ENCODE peak calls at places on chromosome 14, in five cellular contexts. One of them, this sample, is unnamed.

GRCh38 chr14:61296707-61297502 is 15.8 kb upstream of the TMEM30B start:
- DNase-seq in stimulated activated CD8-positive, alpha-beta memory T cell treated with anti-CD3 and anti-CD28 coated beads, Interleukin-7, amount 100 ng/mL, for 1 hour: no peak
- DNase-seq in glutamatergic neuron: no peak
- DNase-seq in NCI-H2081: peak
- DNase-seq in lower lobe of right lung: no peak
- DNase-seq in this sample: no peak

GRCh38 chr14:101068958-101069549 is 165.5 kb upstream of the RTL1 start:
- DNase-seq in lower lobe of right lung: peak
- DNase-seq in glutamatergic neuron: no peak
- DNase-seq in NCI-H2081: no peak
- DNase-seq in stimulated activated CD8-positive, alpha-beta memory T cell treated with anti-CD3 and anti-CD28 coated beads, Interleukin-7, amount 100 ng/mL, for 1 hour: no peak
- DNase-seq in this sample: no peak

GRCh38 chr14:65243766-65244442 is 141.6 kb upstream of the MAX start:
- DNase-seq in NCI-H2081: no peak
- DNase-seq in lower lobe of right lung: no peak
- DNase-seq in glutamatergic neuron: no peak
- DNase-seq in stimulated activated CD8-positive, alpha-beta memory T cell treated with anti-CD3 and anti-CD28 coated beads, Interleukin-7, amount 100 ng/mL, for 1 hour: no peak
- DNase-seq in this sample: no peak

GRCh38 chr14:54652890-54653201 is 85.9 kb downstream of the SAMD4A start:
- DNase-seq in glutamatergic neuron: no peak
- DNase-seq in lower lobe of right lung: no peak
- DNase-seq in stimulated activated CD8-positive, alpha-beta memory T cell treated with anti-CD3 and anti-CD28 coated beads, Interleukin-7, amount 100 ng/mL, for 1 hour: no peak
- DNase-seq in NCI-H2081: no peak
- DNase-seq in this sample: no peak

GRCh38 chr14:73237219-73237785 is at the start of gene PAPLN:
- DNase-seq in lower lobe of right lung: no peak
- DNase-seq in NCI-H2081: no peak
- DNase-seq in stimulated activated CD8-positive, alpha-beta memory T cell treated with anti-CD3 and anti-CD28 coated beads, Interleukin-7, amount 100 ng/mL, for 1 hour: no peak
- DNase-seq in glutamatergic neuron: no peak
- DNase-seq in this sample: no peak

GRCh38 chr14:77707724-77708408 is at the start of the genes ALKBH1 and SLIRP:
- DNase-seq in glutamatergic neuron: peak
- DNase-seq in stimulated activated CD8-positive, alpha-beta memory T cell treated with anti-CD3 and anti-CD28 coated beads, Interleukin-7, amount 100 ng/mL, for 1 hour: peak
- DNase-seq in NCI-H2081: peak
- DNase-seq in lower lobe of right lung: peak
- DNase-seq in this sample: peak

GRCh38 chr14:102039157-102039556 is 47.7 kb downstream of the HSP90AA1 start:
- DNase-seq in NCI-H2081: no peak
- DNase-seq in stimulated activated CD8-positive, alpha-beta memory T cell treated with anti-CD3 and anti-CD28 coated beads, Interleukin-7, amount 100 ng/mL, for 1 hour: no peak
- DNase-seq in lower lobe of right lung: no peak
- DNase-seq in glutamatergic neuron: no peak
- DNase-seq in this sample: no peak

GRCh38 chr14:50425816-50426215 is 29.1 kb upstream of the CDKL1 start:
- DNase-seq in stimulated activated CD8-positive, alpha-beta memory T cell treated with anti-CD3 and anti-CD28 coated beads, Interleukin-7, amount 100 ng/mL, for 1 hour: no peak
- DNase-seq in lower lobe of right lung: no peak
- DNase-seq in glutamatergic neuron: no peak
- DNase-seq in NCI-H2081: no peak
- DNase-seq in this sample: no peak

GRCh38 chr14:99252940-99253868 is 18.8 kb downstream of the BCL11B start:
- DNase-seq in lower lobe of right lung: no peak
- DNase-seq in glutamatergic neuron: no peak
- DNase-seq in NCI-H2081: no peak
- DNase-seq in stimulated activated CD8-positive, alpha-beta memory T cell treated with anti-CD3 and anti-CD28 coated beads, Interleukin-7, amount 100 ng/mL, for 1 hour: no peak
- DNase-seq in this sample: no peak

GRCh38 chr14:85332401-85332800 is 197.5 kb upstream of the FLRT2 start:
- DNase-seq in lower lobe of right lung: no peak
- DNase-seq in NCI-H2081: no peak
- DNase-seq in glutamatergic neuron: no peak
- DNase-seq in stimulated activated CD8-positive, alpha-beta memory T cell treated with anti-CD3 and anti-CD28 coated beads, Interleukin-7, amount 100 ng/mL, for 1 hour: no peak
- DNase-seq in this sample: no peak

GRCh38 chr14:20332946-20333782 is at the start of gene CCNB1IP1:
- DNase-seq in NCI-H2081: peak
- DNase-seq in stimulated activated CD8-positive, alpha-beta memory T cell treated with anti-CD3 and anti-CD28 coated beads, Interleukin-7, amount 100 ng/mL, for 1 hour: no peak
- DNase-seq in glutamatergic neuron: peak
- DNase-seq in lower lobe of right lung: no peak
- DNase-seq in this sample: peak

GRCh38 chr14:75927564-75928087 is 54.2 kb downstream of the TGFB3 start:
- DNase-seq in lower lobe of right lung: no peak
- DNase-seq in stimulated activated CD8-positive, alpha-beta memory T cell treated with anti-CD3 and anti-CD28 coated beads, Interleukin-7, amount 100 ng/mL, for 1 hour: no peak
- DNase-seq in NCI-H2081: no peak
- DNase-seq in glutamatergic neuron: no peak
- DNase-seq in this sample: no peak

GRCh38 chr14:70027785-70028428 is 148.7 kb downstream of the SMOC1 start:
- DNase-seq in NCI-H2081: peak
- DNase-seq in stimulated activated CD8-positive, alpha-beta memory T cell treated with anti-CD3 and anti-CD28 coated beads, Interleukin-7, amount 100 ng/mL, for 1 hour: peak
- DNase-seq in glutamatergic neuron: peak
- DNase-seq in lower lobe of right lung: peak
- DNase-seq in this sample: peak

GRCh38 chr14:36950812-36951211 is 221.6 kb downstream of the SLC25A21 start:
- DNase-seq in stimulated activated CD8-positive, alpha-beta memory T cell treated with anti-CD3 and anti-CD28 coated beads, Interleukin-7, amount 100 ng/mL, for 1 hour: no peak
- DNase-seq in lower lobe of right lung: no peak
- DNase-seq in NCI-H2081: no peak
- DNase-seq in glutamatergic neuron: no peak
- DNase-seq in this sample: no peak

GRCh38 chr14:59870277-59871165 is at the start of gene RTN1:
- DNase-seq in NCI-H2081: peak
- DNase-seq in lower lobe of right lung: peak
- DNase-seq in stimulated activated CD8-positive, alpha-beta memory T cell treated with anti-CD3 and anti-CD28 coated beads, Interleukin-7, amount 100 ng/mL, for 1 hour: no peak
- DNase-seq in glutamatergic neuron: peak
- DNase-seq in this sample: peak

GRCh38 chr14:72782182-72782508 is 111.8 kb downstream of the DPF3 start:
- DNase-seq in NCI-H2081: no peak
- DNase-seq in glutamatergic neuron: no peak
- DNase-seq in stimulated activated CD8-positive, alpha-beta memory T cell treated with anti-CD3 and anti-CD28 coated beads, Interleukin-7, amount 100 ng/mL, for 1 hour: no peak
- DNase-seq in lower lobe of right lung: no peak
- DNase-seq in this sample: no peak

GRCh38 chr14:89369656-89370055 is 47.4 kb downstream of the FOXN3 start:
- DNase-seq in glutamatergic neuron: no peak
- DNase-seq in NCI-H2081: no peak
- DNase-seq in stimulated activated CD8-positive, alpha-beta memory T cell treated with anti-CD3 and anti-CD28 coated beads, Interleukin-7, amount 100 ng/mL, for 1 hour: no peak
- DNase-seq in lower lobe of right lung: no peak
- DNase-seq in this sample: no peak

GRCh38 chr14:77580477-77580876 is 36.0 kb downstream of the SPTLC2 start:
- DNase-seq in NCI-H2081: no peak
- DNase-seq in stimulated activated CD8-positive, alpha-beta memory T cell treated with anti-CD3 and anti-CD28 coated beads, Interleukin-7, amount 100 ng/mL, for 1 hour: no peak
- DNase-seq in lower lobe of right lung: no peak
- DNase-seq in glutamatergic neuron: no peak
- DNase-seq in this sample: no peak

GRCh38 chr14:89660183-89660582 is 243.2 kb upstream of the FOXN3 start:
- DNase-seq in NCI-H2081: no peak
- DNase-seq in stimulated activated CD8-positive, alpha-beta memory T cell treated with anti-CD3 and anti-CD28 coated beads, Interleukin-7, amount 100 ng/mL, for 1 hour: no peak
- DNase-seq in glutamatergic neuron: no peak
- DNase-seq in lower lobe of right lung: no peak
- DNase-seq in this sample: no peak

GRCh38 chr14:70073924-70074566 is 114.7 kb downstream of the SLC8A3 start:
- DNase-seq in stimulated activated CD8-positive, alpha-beta memory T cell treated with anti-CD3 and anti-CD28 coated beads, Interleukin-7, amount 100 ng/mL, for 1 hour: no peak
- DNase-seq in lower lobe of right lung: peak
- DNase-seq in NCI-H2081: peak
- DNase-seq in glutamatergic neuron: peak
- DNase-seq in this sample: peak

GRCh38 chr14:34052658-34053014 is 101.8 kb upstream of the EGLN3 start:
- DNase-seq in lower lobe of right lung: no peak
- DNase-seq in glutamatergic neuron: no peak
- DNase-seq in NCI-H2081: no peak
- DNase-seq in stimulated activated CD8-positive, alpha-beta memory T cell treated with anti-CD3 and anti-CD28 coated beads, Interleukin-7, amount 100 ng/mL, for 1 hour: no peak
- DNase-seq in this sample: no peak

GRCh38 chr14:67263499-67264149 is 22.4 kb downstream of the PALS1 start:
- DNase-seq in lower lobe of right lung: no peak
- DNase-seq in NCI-H2081: no peak
- DNase-seq in glutamatergic neuron: no peak
- DNase-seq in stimulated activated CD8-positive, alpha-beta memory T cell treated with anti-CD3 and anti-CD28 coated beads, Interleukin-7, amount 100 ng/mL, for 1 hour: no peak
- DNase-seq in this sample: no peak

GRCh38 chr14:33508663-33509062 is 442.2 kb downstream of the EGLN3 start:
- DNase-seq in NCI-H2081: no peak
- DNase-seq in lower lobe of right lung: no peak
- DNase-seq in glutamatergic neuron: no peak
- DNase-seq in stimulated activated CD8-positive, alpha-beta memory T cell treated with anti-CD3 and anti-CD28 coated beads, Interleukin-7, amount 100 ng/mL, for 1 hour: no peak
- DNase-seq in this sample: no peak

GRCh38 chr14:70018713-70019201 is 139.5 kb downstream of the SMOC1 start:
- DNase-seq in NCI-H2081: no peak
- DNase-seq in stimulated activated CD8-positive, alpha-beta memory T cell treated with anti-CD3 and anti-CD28 coated beads, Interleukin-7, amount 100 ng/mL, for 1 hour: no peak
- DNase-seq in glutamatergic neuron: no peak
- DNase-seq in lower lobe of right lung: no peak
- DNase-seq in this sample: no peak

GRCh38 chr14:67319142-67319541 is 40.5 kb downstream of the ATP6V1D start:
- DNase-seq in stimulated activated CD8-positive, alpha-beta memory T cell treated with anti-CD3 and anti-CD28 coated beads, Interleukin-7, amount 100 ng/mL, for 1 hour: no peak
- DNase-seq in glutamatergic neuron: no peak
- DNase-seq in NCI-H2081: no peak
- DNase-seq in lower lobe of right lung: no peak
- DNase-seq in this sample: no peak

GRCh38 chr14:103563089-103563620 is 395 bp downstream of the COA8 start:
- DNase-seq in glutamatergic neuron: no peak
- DNase-seq in lower lobe of right lung: peak
- DNase-seq in NCI-H2081: peak
- DNase-seq in stimulated activated CD8-positive, alpha-beta memory T cell treated with anti-CD3 and anti-CD28 coated beads, Interleukin-7, amount 100 ng/mL, for 1 hour: no peak
- DNase-seq in this sample: no peak

GRCh38 chr14:77065851-77066554 is 32.1 kb upstream of the CIPC start:
- DNase-seq in NCI-H2081: no peak
- DNase-seq in lower lobe of right lung: no peak
- DNase-seq in glutamatergic neuron: no peak
- DNase-seq in stimulated activated CD8-positive, alpha-beta memory T cell treated with anti-CD3 and anti-CD28 coated beads, Interleukin-7, amount 100 ng/mL, for 1 hour: no peak
- DNase-seq in this sample: no peak

GRCh38 chr14:94805726-94806288 is 35.9 kb upstream of the GSC start:
- DNase-seq in glutamatergic neuron: no peak
- DNase-seq in NCI-H2081: no peak
- DNase-seq in stimulated activated CD8-positive, alpha-beta memory T cell treated with anti-CD3 and anti-CD28 coated beads, Interleukin-7, amount 100 ng/mL, for 1 hour: no peak
- DNase-seq in lower lobe of right lung: no peak
- DNase-seq in this sample: no peak

GRCh38 chr14:62179367-62180018 is 417.3 kb downstream of the SNAPC1 start:
- DNase-seq in NCI-H2081: peak
- DNase-seq in lower lobe of right lung: no peak
- DNase-seq in glutamatergic neuron: peak
- DNase-seq in stimulated activated CD8-positive, alpha-beta memory T cell treated with anti-CD3 and anti-CD28 coated beads, Interleukin-7, amount 100 ng/mL, for 1 hour: no peak
- DNase-seq in this sample: peak

GRCh38 chr14:33386771-33387170 is 448.1 kb downstream of the NPAS3 start:
- DNase-seq in NCI-H2081: no peak
- DNase-seq in stimulated activated CD8-positive, alpha-beta memory T cell treated with anti-CD3 and anti-CD28 coated beads, Interleukin-7, amount 100 ng/mL, for 1 hour: no peak
- DNase-seq in lower lobe of right lung: no peak
- DNase-seq in glutamatergic neuron: no peak
- DNase-seq in this sample: no peak

GRCh38 chr14:30582376-30582775 is 23.4 kb downstream of the G2E3 start:
- DNase-seq in glutamatergic neuron: no peak
- DNase-seq in NCI-H2081: no peak
- DNase-seq in stimulated activated CD8-positive, alpha-beta memory T cell treated with anti-CD3 and anti-CD28 coated beads, Interleukin-7, amount 100 ng/mL, for 1 hour: no peak
- DNase-seq in lower lobe of right lung: no peak
- DNase-seq in this sample: no peak

GRCh38 chr14:69726761-69727511 is 40.0 kb upstream of the SRSF5 start:
- DNase-seq in lower lobe of right lung: peak
- DNase-seq in glutamatergic neuron: peak
- DNase-seq in stimulated activated CD8-positive, alpha-beta memory T cell treated with anti-CD3 and anti-CD28 coated beads, Interleukin-7, amount 100 ng/mL, for 1 hour: peak
- DNase-seq in NCI-H2081: peak
- DNase-seq in this sample: peak

GRCh38 chr14:74671789-74672188 is 41.1 kb downstream of the AREL1 start:
- DNase-seq in NCI-H2081: no peak
- DNase-seq in stimulated activated CD8-positive, alpha-beta memory T cell treated with anti-CD3 and anti-CD28 coated beads, Interleukin-7, amount 100 ng/mL, for 1 hour: no peak
- DNase-seq in glutamatergic neuron: no peak
- DNase-seq in lower lobe of right lung: no peak
- DNase-seq in this sample: no peak

GRCh38 chr14:32027255-32027939 is 49.7 kb upstream of the ARHGAP5 start:
- DNase-seq in stimulated activated CD8-positive, alpha-beta memory T cell treated with anti-CD3 and anti-CD28 coated beads, Interleukin-7, amount 100 ng/mL, for 1 hour: no peak
- DNase-seq in lower lobe of right lung: no peak
- DNase-seq in NCI-H2081: no peak
- DNase-seq in glutamatergic neuron: no peak
- DNase-seq in this sample: no peak

GRCh38 chr14:81400852-81401251 is 728 bp upstream of the STON2 start:
- DNase-seq in NCI-H2081: peak
- DNase-seq in stimulated activated CD8-positive, alpha-beta memory T cell treated with anti-CD3 and anti-CD28 coated beads, Interleukin-7, amount 100 ng/mL, for 1 hour: no peak
- DNase-seq in glutamatergic neuron: no peak
- DNase-seq in lower lobe of right lung: peak
- DNase-seq in this sample: no peak

GRCh38 chr14:78327426-78328210 is 157.4 kb downstream of the NRXN3 start:
- DNase-seq in glutamatergic neuron: no peak
- DNase-seq in NCI-H2081: no peak
- DNase-seq in stimulated activated CD8-positive, alpha-beta memory T cell treated with anti-CD3 and anti-CD28 coated beads, Interleukin-7, amount 100 ng/mL, for 1 hour: no peak
- DNase-seq in lower lobe of right lung: no peak
- DNase-seq in this sample: no peak

This sample was measured in NCI-H2107.